ENCODE peak calls at places on chromosome 2, in seven cellular contexts. One of them, this sample, is unnamed.

GRCh38 chr2:190718652-190719526 is 70.0 kb downstream of the NAB1 start:
- DNase-seq in HCT116: peak; percentile 66
- DNase-seq in HepG2: peak; percentile 30
- DNase-seq in K562: no peak
- DNase-seq in GM12878: peak; percentile 68
- DNase-seq in H1: no peak
- DNase-seq in SK-N-SH: peak; percentile 16
- DNase-seq in this sample: peak; percentile 89

GRCh38 chr2:213148572-213149331 is 2.7 kb downstream of the IKZF2 start:
- DNase-seq in H1: no peak
- DNase-seq in HCT116: no peak
- DNase-seq in SK-N-SH: no peak
- DNase-seq in HepG2: no peak
- DNase-seq in GM12878: no peak
- DNase-seq in K562: no peak
- DNase-seq in this sample: no peak

GRCh38 chr2:222283634-222284033 is 15.2 kb downstream of the PAX3 start:
- DNase-seq in H1: no peak
- DNase-seq in K562: no peak
- DNase-seq in SK-N-SH: no peak
- DNase-seq in HCT116: no peak
- DNase-seq in GM12878: no peak
- DNase-seq in HepG2: no peak
- DNase-seq in this sample: no peak

GRCh38 chr2:236479814-236480213 is 89.8 kb upstream of the ACKR3 start:
- DNase-seq in HepG2: no peak
- DNase-seq in K562: no peak
- DNase-seq in SK-N-SH: no peak
- DNase-seq in HCT116: no peak
- DNase-seq in H1: no peak
- DNase-seq in GM12878: no peak
- DNase-seq in this sample: no peak

GRCh38 chr2:15935675-15936074 is 4.7 kb upstream of the MYCN start:
- DNase-seq in GM12878: no peak
- DNase-seq in HepG2: no peak
- DNase-seq in SK-N-SH: no peak
- DNase-seq in K562: no peak
- DNase-seq in HCT116: no peak
- DNase-seq in H1: no peak
- DNase-seq in this sample: no peak

GRCh38 chr2:7089284-7089683 is 172.1 kb downstream of the RNF144A start:
- DNase-seq in GM12878: no peak
- DNase-seq in HCT116: no peak
- DNase-seq in K562: no peak
- DNase-seq in HepG2: no peak
- DNase-seq in SK-N-SH: no peak
- DNase-seq in H1: no peak
- DNase-seq in this sample: no peak

GRCh38 chr2:150485871-150486538 is 1.5 kb downstream of the RND3 start:
- DNase-seq in HepG2: no peak
- DNase-seq in HCT116: peak; percentile 73
- DNase-seq in SK-N-SH: peak; percentile 71
- DNase-seq in GM12878: no peak
- DNase-seq in K562: no peak
- DNase-seq in H1: peak; percentile 75
- DNase-seq in this sample: peak; percentile 77

GRCh38 chr2:106759962-106760361 is 126.0 kb downstream of the ST6GAL2 start:
- DNase-seq in K562: no peak
- DNase-seq in GM12878: no peak
- DNase-seq in HepG2: no peak
- DNase-seq in H1: no peak
- DNase-seq in HCT116: no peak
- DNase-seq in SK-N-SH: no peak
- DNase-seq in this sample: no peak

GRCh38 chr2:172084484-172084733 is 898 bp upstream of the DLX1 start:
- DNase-seq in GM12878: no peak
- DNase-seq in HCT116: no peak
- DNase-seq in HepG2: no peak
- DNase-seq in SK-N-SH: no peak
- DNase-seq in H1: no peak
- DNase-seq in K562: peak; percentile 74
- DNase-seq in this sample: peak; percentile 79

GRCh38 chr2:42969231-42970150 is 177.1 kb upstream of the HAAO start:
- DNase-seq in HCT116: no peak
- DNase-seq in H1: no peak
- DNase-seq in K562: no peak
- DNase-seq in GM12878: no peak
- DNase-seq in HepG2: no peak
- DNase-seq in SK-N-SH: no peak
- DNase-seq in this sample: no peak

GRCh38 chr2:134405641-134406081 is 151.8 kb downstream of the MGAT5 start:
- DNase-seq in HCT116: no peak
- DNase-seq in K562: no peak
- DNase-seq in SK-N-SH: no peak
- DNase-seq in HepG2: no peak
- DNase-seq in GM12878: no peak
- DNase-seq in H1: no peak
- DNase-seq in this sample: no peak

GRCh38 chr2:32246911-32247310 is 17.8 kb downstream of the NLRC4 start:
- DNase-seq in K562: no peak
- DNase-seq in SK-N-SH: no peak
- DNase-seq in GM12878: no peak
- DNase-seq in H1: no peak
- DNase-seq in HCT116: no peak
- DNase-seq in HepG2: no peak
- DNase-seq in this sample: peak; percentile 1

GRCh38 chr2:29963972-29964570 is 42.7 kb upstream of the ALK start:
- DNase-seq in HCT116: no peak
- DNase-seq in H1: no peak
- DNase-seq in SK-N-SH: no peak
- DNase-seq in K562: no peak
- DNase-seq in HepG2: no peak
- DNase-seq in GM12878: no peak
- DNase-seq in this sample: no peak

GRCh38 chr2:175234650-175235049 is 53.1 kb upstream of the ATP5MC3 start:
- DNase-seq in HCT116: no peak
- DNase-seq in SK-N-SH: no peak
- DNase-seq in K562: no peak
- DNase-seq in GM12878: no peak
- DNase-seq in H1: no peak
- DNase-seq in HepG2: no peak
- DNase-seq in this sample: no peak

GRCh38 chr2:59776726-59777008 is 776.8 kb downstream of the BCL11A start:
- DNase-seq in SK-N-SH: no peak
- DNase-seq in GM12878: no peak
- DNase-seq in HepG2: no peak
- DNase-seq in K562: no peak
- DNase-seq in H1: no peak
- DNase-seq in HCT116: no peak
- DNase-seq in this sample: no peak

GRCh38 chr2:218849721-218850120 is 9.9 kb upstream of the WNT6 start:
- DNase-seq in H1: no peak
- DNase-seq in GM12878: no peak
- DNase-seq in HCT116: peak; percentile 33
- DNase-seq in K562: no peak
- DNase-seq in HepG2: peak; percentile 16
- DNase-seq in SK-N-SH: no peak
- DNase-seq in this sample: no peak

GRCh38 chr2:43073373-43073772 is 153.0 kb downstream of the ZFP36L2 start:
- DNase-seq in SK-N-SH: no peak
- DNase-seq in HepG2: no peak
- DNase-seq in H1: no peak
- DNase-seq in HCT116: no peak
- DNase-seq in GM12878: no peak
- DNase-seq in K562: peak; percentile 70
- DNase-seq in this sample: no peak

GRCh38 chr2:16628316-16628715 is 37.3 kb downstream of the CYRIA start:
- DNase-seq in HepG2: no peak
- DNase-seq in SK-N-SH: no peak
- DNase-seq in H1: no peak
- DNase-seq in GM12878: no peak
- DNase-seq in HCT116: no peak
- DNase-seq in K562: no peak
- DNase-seq in this sample: no peak

DNA sequence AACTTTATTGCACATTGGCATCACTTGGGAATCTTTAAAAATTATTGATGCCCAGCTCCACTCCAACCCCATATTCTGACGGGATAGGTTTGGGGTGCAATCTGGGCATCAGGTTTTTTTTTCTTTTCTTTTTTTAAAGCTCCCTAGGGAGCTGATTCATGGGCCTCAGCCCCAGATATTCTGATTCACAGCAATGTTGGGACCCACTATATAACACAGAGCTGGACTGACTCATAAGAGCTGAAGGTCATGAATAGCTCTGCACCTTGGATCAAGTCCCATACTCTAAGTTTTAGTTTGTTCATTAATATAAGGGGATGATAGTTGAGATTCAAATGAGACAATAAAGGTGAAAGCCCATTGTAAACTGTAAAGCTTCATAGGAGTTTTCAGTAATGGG is 191.1 kb upstream of the REV1 start:
- DNase-seq in HCT116: no peak
- DNase-seq in HepG2: no peak
- DNase-seq in K562: no peak
- DNase-seq in H1: no peak
- DNase-seq in GM12878: no peak
- DNase-seq in SK-N-SH: no peak
- DNase-seq in this sample: no peak
- TF ChIP-seq JUND in HCT116: no peak
- TF ChIP-seq JUND in HepG2: no peak
- TF ChIP-seq JUND in K562: no peak
- TF ChIP-seq JUND in H1: no peak
- TF ChIP-seq JUND in GM12878: no peak
- TF ChIP-seq JUND in SK-N-SH: no peak
- TF ChIP-seq JUND in this sample: no peak

DNA sequence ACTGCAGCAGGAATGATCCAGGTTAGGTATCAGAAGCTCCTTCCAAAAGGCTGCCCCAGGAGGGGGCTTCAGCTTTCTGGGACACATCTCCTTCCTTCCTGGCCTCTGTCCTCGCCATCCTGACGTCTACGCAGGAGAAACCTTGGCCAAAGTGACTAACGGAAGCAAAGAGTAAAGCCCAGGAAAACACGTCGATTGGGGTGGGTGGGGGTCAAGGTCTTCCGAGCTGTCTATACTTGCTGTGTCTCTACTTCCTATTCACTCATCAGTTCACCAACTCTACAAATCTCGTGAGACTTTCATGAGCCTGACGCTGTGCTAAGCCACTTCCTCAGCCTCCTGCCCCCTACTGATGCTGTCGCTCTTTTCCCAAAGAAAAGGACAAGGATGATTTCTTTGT is 212.6 kb downstream of the TNS1 start:
- DNase-seq in GM12878: no peak
- DNase-seq in HepG2: peak; percentile 86
- DNase-seq in H1: no peak
- DNase-seq in HCT116: no peak
- DNase-seq in K562: peak; percentile 3
- DNase-seq in SK-N-SH: peak; percentile 6
- DNase-seq in this sample: no peak
- TF ChIP-seq JUND in GM12878: no peak
- TF ChIP-seq JUND in HepG2: no peak
- TF ChIP-seq JUND in H1: no peak
- TF ChIP-seq JUND in HCT116: no peak
- TF ChIP-seq JUND in K562: no peak
- TF ChIP-seq JUND in SK-N-SH: no peak
- TF ChIP-seq JUND in this sample: no peak

GRCh38 chr2:127541849-127542630 is 6.6 kb downstream of the MYO7B start:
- DNase-seq in K562: no peak
- DNase-seq in HepG2: no peak
- DNase-seq in GM12878: no peak
- DNase-seq in SK-N-SH: no peak
- DNase-seq in H1: no peak
- DNase-seq in HCT116: no peak
- DNase-seq in this sample: no peak
- TF ChIP-seq JUND in K562: no peak
- TF ChIP-seq JUND in HepG2: no peak
- TF ChIP-seq JUND in GM12878: no peak
- TF ChIP-seq JUND in SK-N-SH: no peak
- TF ChIP-seq JUND in H1: no peak
- TF ChIP-seq JUND in HCT116: no peak
- TF ChIP-seq JUND in this sample: no peak

GRCh38 chr2:57373530-57373929 is 673.1 kb upstream of the VRK2 start:
- DNase-seq in K562: no peak
- DNase-seq in SK-N-SH: no peak
- DNase-seq in HCT116: peak; percentile 70
- DNase-seq in H1: no peak
- DNase-seq in HepG2: no peak
- DNase-seq in GM12878: no peak
- DNase-seq in this sample: no peak
- TF ChIP-seq JUND in K562: no peak
- TF ChIP-seq JUND in SK-N-SH: peak; percentile 97
- TF ChIP-seq JUND in HCT116: peak; percentile 77
- TF ChIP-seq JUND in H1: no peak
- TF ChIP-seq JUND in HepG2: no peak
- TF ChIP-seq JUND in GM12878: no peak
- TF ChIP-seq JUND in this sample: no peak

DNA sequence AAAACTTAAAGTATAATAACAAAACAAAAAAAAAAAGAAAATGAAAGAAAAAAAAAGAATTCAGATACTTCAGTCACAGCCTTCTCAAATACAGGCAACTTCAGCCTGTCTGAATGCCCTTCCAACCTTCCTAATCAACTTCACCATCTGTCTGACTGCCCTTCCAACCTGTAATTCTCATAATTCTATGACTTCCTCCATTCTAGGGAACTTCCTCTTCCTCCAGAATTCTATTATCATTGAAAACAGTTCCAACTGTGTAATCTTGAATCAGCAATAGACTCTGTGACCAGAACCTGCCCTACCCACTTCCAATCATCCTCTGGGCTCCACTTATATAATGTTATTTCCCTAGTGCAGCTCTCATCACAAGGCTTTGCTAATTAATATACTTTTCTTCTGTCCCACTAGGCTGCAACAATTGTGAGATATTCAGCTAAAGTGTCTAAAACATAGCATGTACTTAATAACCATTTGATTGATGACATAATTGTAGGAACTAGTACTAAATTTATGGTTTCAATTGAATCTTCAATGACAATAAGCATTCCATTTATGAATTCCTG is 127.3 kb downstream of the UPP2 start:
- DNase-seq in HepG2: no peak
- DNase-seq in H1: no peak
- DNase-seq in GM12878: no peak
- DNase-seq in SK-N-SH: no peak
- DNase-seq in HCT116: no peak
- DNase-seq in K562: no peak
- DNase-seq in this sample: no peak
- TF ChIP-seq JUND in HepG2: no peak
- TF ChIP-seq JUND in H1: no peak
- TF ChIP-seq JUND in GM12878: no peak
- TF ChIP-seq JUND in SK-N-SH: no peak
- TF ChIP-seq JUND in HCT116: no peak
- TF ChIP-seq JUND in K562: no peak
- TF ChIP-seq JUND in this sample: no peak

DNA sequence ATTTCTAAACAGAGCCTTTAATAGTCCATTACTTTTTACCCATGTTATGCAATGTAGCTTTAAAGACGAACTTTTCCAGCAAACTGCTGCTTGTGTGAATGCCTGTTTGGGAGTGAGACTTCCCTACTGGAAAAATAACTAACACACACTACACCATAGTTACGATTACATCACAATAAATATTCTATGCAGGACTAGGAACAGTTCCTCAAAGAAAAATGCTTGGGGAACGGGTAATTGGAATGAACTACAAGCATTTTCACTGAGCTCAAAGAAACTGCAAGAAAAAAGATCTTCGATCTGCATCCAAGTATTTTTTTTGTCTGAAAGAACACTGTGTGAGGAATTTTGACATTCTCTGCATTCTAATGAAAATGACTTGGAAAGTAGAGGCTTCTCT is 13.8 kb downstream of the LYPD1 start:
- DNase-seq in GM12878: no peak
- DNase-seq in HCT116: no peak
- DNase-seq in H1: no peak
- DNase-seq in K562: no peak
- DNase-seq in HepG2: no peak
- DNase-seq in SK-N-SH: no peak
- DNase-seq in this sample: no peak
- TF ChIP-seq JUND in GM12878: no peak
- TF ChIP-seq JUND in HCT116: no peak
- TF ChIP-seq JUND in H1: no peak
- TF ChIP-seq JUND in K562: no peak
- TF ChIP-seq JUND in HepG2: no peak
- TF ChIP-seq JUND in SK-N-SH: no peak
- TF ChIP-seq JUND in this sample: no peak

This sample was measured in T47D.